ENCODE peak calls at places on chromosomes 1 and 21, in four cellular contexts. A is WTC11, L is K562, Y is HepG2. Q is an unnamed sample.

GRCh38 chr1:24557711-24558121 is 1.8 kb downstream of the NCMAP start:
- DNase-seq in A (no peak), L (no peak), Y (no peak), Q (no peak)

GRCh38 chr1:29962356-29962755 is 726.0 kb downstream of the PTPRU start:
- DNase-seq in A (no peak), L (no peak), Y (no peak), Q (no peak)

GRCh38 chr1:15424146-15424667 is 14.0 kb upstream of the CTRC start:
- DNase-seq in A (no peak), L (peak; percentile 80), Y (no peak), Q (no peak)

GRCh38 chr1:111988743-111989453 is 570 bp downstream of the KCND3 start:
- DNase-seq in A (peak; percentile 57), L (no peak), Y (no peak), Q (no peak)

GRCh38 chr1:41883507-41883906 is 35.2 kb downstream of the HIVEP3 start:
- DNase-seq in A (no peak), L (no peak), Y (no peak), Q (no peak)

GRCh38 chr21:39874759-39875158 is 7.5 kb downstream of the PCP4 start:
- DNase-seq in A (no peak), L (no peak), Y (no peak), Q (no peak)

GRCh38 chr1:238916828-238917227 is 469.5 kb upstream of the CHRM3 start:
- DNase-seq in A (no peak), L (no peak), Y (no peak), Q (no peak)

GRCh38 chr1:33163621-33164071 is 18.2 kb downstream of the TRIM62 start:
- DNase-seq in A (peak; percentile 36), L (no peak), Y (no peak), Q (peak; percentile 53)

GRCh38 chr1:53578358-53578757 is 119.2 kb downstream of the DMRTB1 start:
- DNase-seq in A (no peak), L (no peak), Y (no peak), Q (no peak)

GRCh38 chr1:172004671-172005070 is 163.4 kb downstream of the DNM3 start:
- DNase-seq in A (no peak), L (no peak), Y (no peak), Q (no peak)

GRCh38 chr1:235297579-235297978 is 30.4 kb downstream of the ARID4B start:
- DNase-seq in A (no peak), L (no peak), Y (no peak), Q (no peak)

GRCh38 chr1:232271991-232272589 is 357.8 kb downstream of the SIPA1L2 start:
- DNase-seq in A (no peak), L (no peak), Y (no peak), Q (no peak)

GRCh38 chr21:26394341-26394740 is 178.7 kb downstream of the CYYR1 start:
- DNase-seq in A (no peak), L (no peak), Y (no peak), Q (no peak)

GRCh38 chr1:108082006-108082405 is 117.0 kb upstream of the VAV3 start:
- DNase-seq in A (no peak), L (no peak), Y (no peak), Q (no peak)

GRCh38 chr1:93081716-93082115 is 2.6 kb downstream of the MTF2 start:
- DNase-seq in A (no peak), L (no peak), Y (no peak), Q (no peak)

GRCh38 chr1:52571783-52572182 is 18.9 kb upstream of the TUT4 start:
- DNase-seq in A (no peak), L (peak; percentile 62), Y (peak; percentile 69), Q (no peak)

GRCh38 chr1:153929981-153930948 is 7.5 kb upstream of the GATAD2B start:
- DNase-seq in A (no peak), L (no peak), Y (no peak), Q (no peak)

GRCh38 chr1:97827887-97828286 is 92.9 kb downstream of the DPYD start:
- DNase-seq in A (no peak), L (no peak), Y (no peak), Q (no peak)

GRCh38 chr1:224626042-224626441 is 9.9 kb downstream of the CNIH3 start:
- DNase-seq in A (no peak), L (no peak), Y (no peak), Q (no peak)

GRCh38 chr1:160437432-160438319 is 37.3 kb downstream of the VANGL2 start:
- DNase-seq in A (no peak), L (peak; percentile 18), Y (no peak), Q (no peak)

GRCh38 chr1:39003464-39003752 is 12.3 kb downstream of the AKIRIN1 start:
- DNase-seq in A (no peak), L (no peak), Y (no peak), Q (no peak)

GRCh38 chr1:9671377-9672140 is 20.0 kb downstream of the PIK3CD start:
- DNase-seq in A (no peak), L (no peak), Y (peak; percentile 74), Q (no peak)

GRCh38 chr1:80050523-80050922 is 1044.0 kb upstream of the ADGRL4 start:
- DNase-seq in A (no peak), L (no peak), Y (no peak), Q (no peak)

GRCh38 chr1:210726621-210727020 is 397.9 kb downstream of the HHAT start:
- DNase-seq in A (peak; percentile 74), L (peak; percentile 67), Y (no peak), Q (peak; percentile 52)

GRCh38 chr1:164707868-164708331 is 148.9 kb downstream of the PBX1 start:
- DNase-seq in A (no peak), L (peak; percentile 16), Y (no peak), Q (no peak)

GRCh38 chr1:187474266-187474665 is 645.5 kb downstream of the PLA2G4A start:
- DNase-seq in A (no peak), L (no peak), Y (no peak), Q (no peak)

GRCh38 chr1:77120950-77121349 is 98.3 kb downstream of the PIGK start:
- DNase-seq in A (no peak), L (no peak), Y (no peak), Q (no peak)

GRCh38 chr21:45299864-45300785 is 12.4 kb upstream of the POFUT2 start:
- DNase-seq in A (no peak), L (no peak), Y (no peak), Q (no peak)

DNA sequence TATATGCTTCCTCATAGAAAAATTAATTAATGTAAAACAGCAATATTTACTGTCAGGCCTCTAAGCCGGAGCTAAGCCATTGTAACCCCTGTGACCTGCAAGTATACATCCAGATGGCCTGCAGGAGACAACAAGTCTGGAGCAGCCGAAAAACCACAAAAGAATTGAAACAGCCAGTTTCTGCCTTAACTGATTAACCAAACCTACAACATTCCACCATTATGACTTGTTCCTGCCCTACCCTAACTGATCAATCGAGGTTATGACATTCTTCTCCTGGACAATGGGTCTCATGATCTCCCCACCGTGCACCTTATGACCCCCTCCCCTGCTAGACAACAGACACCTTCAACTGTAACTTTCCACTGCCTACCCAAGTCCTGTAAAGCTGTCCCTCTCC is 205.8 kb upstream of the DUSP10 start:
- DNase-seq in A (no peak), L (peak; percentile 24), Y (peak; percentile 3), Q (no peak)
- TF ChIP-seq SP1 in A (no peak), L (no peak), Y (no peak), Q (no peak)

GRCh38 chr1:203275656-203276272 is 29.6 kb upstream of the BTG2 start:
- DNase-seq in A (no peak), L (no peak), Y (no peak), Q (no peak)

GRCh38 chr1:203276408-203276807 is 28.9 kb upstream of the BTG2 start:
- DNase-seq in A (no peak), L (no peak), Y (no peak), Q (no peak)

GRCh38 chr1:203273869-203274602 is 31.3 kb upstream of the BTG2 start:
- DNase-seq in A (no peak), L (no peak), Y (no peak), Q (no peak)

GRCh38 chr1:203273206-203273868 is 32.0 kb upstream of the BTG2 start:
- DNase-seq in A (peak; percentile 90), L (peak; percentile 93), Y (peak; percentile 58), Q (peak; percentile 83)

DNA sequence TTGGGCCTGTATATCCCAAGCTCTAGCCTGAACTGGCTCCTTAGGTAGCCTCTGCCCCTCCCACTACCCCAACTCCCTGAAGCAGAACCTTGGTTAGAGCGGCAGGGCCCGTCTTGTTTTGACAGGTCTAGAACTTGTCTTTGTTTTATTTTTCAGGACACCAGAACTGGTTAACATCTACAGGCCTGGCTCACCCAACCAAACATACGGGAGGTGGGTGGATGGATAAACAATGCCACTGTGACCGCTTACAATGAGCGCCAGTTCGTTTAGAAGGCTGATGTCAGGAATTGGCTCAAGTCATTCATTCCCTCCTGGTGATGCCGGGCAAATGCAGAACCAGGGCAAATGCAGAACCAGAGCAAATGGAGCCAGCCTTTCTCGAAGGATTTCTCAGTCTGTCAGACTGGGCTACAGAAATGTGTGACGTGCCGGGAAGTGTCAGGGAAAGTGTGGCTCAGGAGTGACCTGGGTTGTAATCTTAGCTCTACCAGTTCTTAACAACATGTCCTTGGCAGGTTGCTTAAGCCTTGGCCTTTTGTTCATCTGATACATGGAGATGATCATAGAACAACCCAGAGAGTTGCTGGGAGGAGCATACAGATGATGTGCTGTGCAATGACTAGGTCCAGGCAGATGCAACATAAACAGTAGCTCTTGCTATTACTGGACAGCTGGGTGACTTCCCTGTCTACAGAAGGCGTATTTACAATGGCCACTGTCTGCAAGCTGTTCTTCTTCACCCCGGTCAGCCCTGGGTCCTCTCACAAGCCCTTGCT is 30.5 kb upstream of the BTG2 start:
- DNase-seq in A (no peak), L (no peak), Y (no peak), Q (no peak)
- TF ChIP-seq ELF4 in A (no peak), L (no peak), Y (no peak), Q (no peak)

GRCh38 chr1:180197231-180197630 is 32.8 kb upstream of the LHX4 start:
- DNase-seq in A (no peak), L (no peak), Y (no peak), Q (no peak)
- TF ChIP-seq SP1 in A (no peak), L (no peak), Y (no peak), Q (no peak)

DNA sequence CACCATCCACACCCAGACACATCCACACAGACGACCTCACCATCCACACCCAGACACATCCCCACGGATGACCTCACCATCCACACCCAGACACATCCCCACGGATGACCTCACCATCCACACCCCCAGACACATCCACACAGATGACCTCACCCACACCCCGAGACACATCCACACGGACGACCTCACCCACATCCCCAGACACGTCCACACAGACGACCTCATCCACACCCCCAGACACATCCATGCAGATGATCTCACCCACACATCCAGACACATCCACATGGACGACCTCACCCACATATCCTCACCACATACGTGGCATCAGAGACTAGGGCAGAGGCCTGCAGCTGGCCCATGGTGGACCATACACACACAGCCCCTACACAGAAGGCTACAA is 14.7 kb upstream of the FABP3 start:
- DNase-seq in A (no peak), L (no peak), Y (no peak), Q (no peak)
- TF ChIP-seq ELF4 in A (no peak), L (no peak), Y (no peak), Q (no peak)

DNA sequence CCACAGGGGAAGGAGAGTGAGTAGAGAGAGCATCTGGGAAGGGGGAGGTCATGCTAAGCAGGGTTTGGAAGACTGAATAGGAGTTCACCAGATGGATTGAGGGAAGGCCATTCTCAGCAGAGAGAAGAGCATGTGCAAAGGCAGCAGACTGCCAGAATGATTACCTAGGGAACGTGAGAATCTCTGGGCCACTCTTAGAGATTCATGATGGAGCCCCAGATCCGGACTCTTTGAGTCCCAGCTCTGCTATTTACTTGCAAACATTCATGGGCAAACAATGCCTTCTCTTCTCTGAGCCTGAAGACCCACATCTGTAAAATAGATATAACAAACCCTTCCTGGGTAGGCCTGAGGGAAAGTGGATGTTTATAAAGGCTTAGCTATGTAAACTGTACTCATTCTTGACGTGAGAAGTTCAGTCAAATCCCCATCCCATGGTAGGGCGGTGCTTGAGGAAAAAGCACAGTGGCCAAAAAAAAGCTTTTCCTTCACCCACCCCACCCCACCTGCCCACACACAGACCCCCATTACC is 3.0 kb upstream of the SLC2A1 start:
- DNase-seq in A (no peak), L (no peak), Y (peak; percentile 63), Q (no peak)
- TF ChIP-seq SP1 in A (no peak), L (no peak), Y (no peak), Q (no peak)

GRCh38 chr1:88063605-88064004 is 620.5 kb upstream of the PKN2 start:
- DNase-seq in A (no peak), L (no peak), Y (no peak), Q (no peak)
- TF ChIP-seq ELF4 in A (no peak), L (no peak), Y (no peak), Q (no peak)

Q was measured in HEK293T.